ENCODE peak calls at places on chromosomes 5 and 9, in ten cellular contexts. M, C, L, F, J, B, Q, R, O and V are unnamed samples.

GRCh38 chr5:131999991-132000490 is 11.4 kb downstream of the ACSL6 start:
- DNase-seq in M (no peak), C (no peak), L (peak; percentile 27), F (no peak), J (no peak), B (no peak), Q (no peak), R (no peak), O (no peak), V (no peak)

GRCh38 chr9:112705773-112706427 is 12.0 kb downstream of the INIP start:
- DNase-seq in M (no peak), C (peak; percentile 54), L (no peak), F (no peak), J (peak; percentile 22), B (no peak), Q (peak; percentile 83), R (peak; percentile 40), O (peak; percentile 36), V (peak; percentile 78)

GRCh38 chr5:101860563-101860962 is 435.5 kb downstream of the SLCO4C1 start:
- DNase-seq in M (no peak), C (no peak), L (peak; percentile 58), F (no peak), J (no peak), B (no peak), Q (no peak), R (no peak), O (no peak), V (no peak)

GRCh38 chr9:94937214-94937903 is 210.9 kb downstream of the AOPEP start:
- DNase-seq in M (peak; percentile 90), C (peak; percentile 92), L (no peak), F (no peak), J (no peak), B (no peak), Q (peak; percentile 85), R (no peak), O (peak; percentile 98), V (no peak)

GRCh38 chr5:56827043-56827442 is 11.7 kb downstream of the MAP3K1 start:
- DNase-seq in M (peak; percentile 38), C (no peak), L (no peak), F (no peak), J (no peak), B (no peak), Q (no peak), R (peak; percentile 56), O (no peak), V (no peak)

GRCh38 chr9:109036744-109037680 is 23.7 kb upstream of the CTNNAL1 start:
- DNase-seq in M (peak; percentile 50), C (peak; percentile 32), L (no peak), F (no peak), J (no peak), B (no peak), Q (peak; percentile 8), R (peak; percentile 75), O (no peak), V (no peak)

GRCh38 chr5:131720714-131721113 is 76.1 kb downstream of the FNIP1 start:
- DNase-seq in M (no peak), C (peak; percentile 39), L (no peak), F (no peak), J (no peak), B (no peak), Q (peak; percentile 14), R (no peak), O (no peak), V (no peak)

GRCh38 chr9:88791105-88791805 is 200.0 kb upstream of the S1PR3 start:
- DNase-seq in M (peak; percentile 50), C (peak; percentile 90), L (no peak), F (no peak), J (no peak), B (no peak), Q (peak; percentile 75), R (no peak), O (peak; percentile 92), V (no peak)

GRCh38 chr9:71911908-71912325 is 478 bp downstream of the C9orf85 start:
- DNase-seq in M (no peak), C (peak; percentile 72), L (no peak), F (no peak), J (no peak), B (no peak), Q (peak; percentile 54), R (no peak), O (peak; percentile 28), V (no peak)

GRCh38 chr9:137972988-137973470 is 95.4 kb downstream of the CACNA1B start:
- DNase-seq in M (no peak), C (no peak), L (peak; percentile 57), F (no peak), J (no peak), B (no peak), Q (no peak), R (no peak), O (no peak), V (peak; percentile 8)

GRCh38 chr5:55188656-55189380 is 15.8 kb upstream of the CDC20B start:
- DNase-seq in M (peak; percentile 90), C (no peak), L (no peak), F (no peak), J (no peak), B (no peak), Q (no peak), R (no peak), O (no peak), V (no peak)

GRCh38 chr9:35714579-35715252 is 17.3 kb downstream of the TLN1 start:
- DNase-seq in M (no peak), C (no peak), L (no peak), F (no peak), J (no peak), B (no peak), Q (no peak), R (no peak), O (no peak), V (no peak)

GRCh38 chr9:123401879-123402513 is 46.0 kb downstream of the CRB2 start:
- DNase-seq in M (no peak), C (peak; percentile 67), L (no peak), F (no peak), J (peak; percentile 44), B (no peak), Q (peak; percentile 68), R (peak; percentile 39), O (peak; percentile 57), V (peak; percentile 55)

GRCh38 chr5:15008476-15008875 is 136.9 kb upstream of the ANKH start:
- DNase-seq in M (peak; percentile 81), C (peak; percentile 98), L (peak; percentile 92), F (no peak), J (no peak), B (no peak), Q (peak; percentile 81), R (peak; percentile 95), O (peak; percentile 98), V (peak; percentile 26)

GRCh38 chr5:151745071-151745705 is 13.2 kb downstream of the ATOX1 start:
- DNase-seq in M (peak; percentile 87), C (peak; percentile 76), L (no peak), F (no peak), J (no peak), B (no peak), Q (no peak), R (no peak), O (peak; percentile 81), V (peak; percentile 62)

GRCh38 chr5:95962785-95963184 is 1.1 kb upstream of the ELL2 start:
- DNase-seq in M (no peak), C (peak; percentile 45), L (no peak), F (no peak), J (no peak), B (no peak), Q (peak; percentile 72), R (peak; percentile 77), O (no peak), V (no peak)

GRCh38 chr5:141636413-141637265 is at the start of the genes HDAC3 and RELL2:
- DNase-seq in M (peak; percentile 70), C (peak; percentile 92), L (peak; percentile 97), F (peak; percentile 94), J (peak; percentile 79), B (peak; percentile 97), Q (peak; percentile 94), R (peak; percentile 81), O (peak; percentile 83), V (peak; percentile 96)

GRCh38 chr5:81753429-81753828 is 2.5 kb upstream of the SSBP2 start:
- DNase-seq in M (no peak), C (no peak), L (no peak), F (no peak), J (no peak), B (no peak), Q (no peak), R (no peak), O (no peak), V (no peak)

GRCh38 chr5:81752644-81752963 is 1.7 kb upstream of the SSBP2 start:
- DNase-seq in M (no peak), C (no peak), L (no peak), F (no peak), J (no peak), B (no peak), Q (no peak), R (no peak), O (no peak), V (no peak)

GRCh38 chr5:81750308-81751008 is 439 bp downstream of the SSBP2 start:
- DNase-seq in M (no peak), C (no peak), L (peak; percentile 67), F (peak; percentile 42), J (no peak), B (peak; percentile 60), Q (no peak), R (no peak), O (no peak), V (peak; percentile 17)

GRCh38 chr5:81751009-81751835 is at the start of gene SSBP2:
- DNase-seq in M (peak; percentile 87), C (peak; percentile 100), L (peak; percentile 99), F (peak; percentile 99), J (peak; percentile 94), B (peak; percentile 100), Q (peak; percentile 99), R (peak; percentile 69), O (peak; percentile 98), V (peak; percentile 99)

GRCh38 chr5:81751836-81752643 is 1.1 kb upstream of the SSBP2 start:
- DNase-seq in M (no peak), C (peak; percentile 21), L (no peak), F (no peak), J (no peak), B (no peak), Q (no peak), R (no peak), O (no peak), V (peak; percentile 55)
- H3K4me1 ChIP-seq in M (peaks cover 38% of the 10 kb centered on the region), C (peaks cover 38% of the 10 kb centered on the region), L (peaks cover 27% of the 10 kb centered on the region), F (peaks cover 17% of the 10 kb centered on the region), J (peaks cover 3% of the 10 kb centered on the region), B (peaks cover 17% of the 10 kb centered on the region), Q (peaks cover 69% of the 10 kb centered on the region), R (no peaks in the 10 kb centered on the region), O (peaks cover 4% of the 10 kb centered on the region), V (peaks cover 14% of the 10 kb centered on the region)

GRCh38 chr5:126472538-126472889 is 49.3 kb downstream of the GRAMD2B start:
- DNase-seq in M (no peak), C (no peak), L (no peak), F (no peak), J (no peak), B (no peak), Q (no peak), R (no peak), O (no peak), V (no peak)
- H3K4me1 ChIP-seq in M (peaks cover 19% of the 10 kb centered on the region), C (no peaks in the 10 kb centered on the region), L (no peaks in the 10 kb centered on the region), F (no peaks in the 10 kb centered on the region), J (no peaks in the 10 kb centered on the region), B (no peaks in the 10 kb centered on the region), Q (no peaks in the 10 kb centered on the region), R (peaks cover 40% of the 10 kb centered on the region), O (peaks cover 14% of the 10 kb centered on the region), V (peaks cover 6% of the 10 kb centered on the region)

GRCh38 chr5:172417130-172417802 is 37.1 kb downstream of the SH3PXD2B start:
- DNase-seq in M (no peak), C (no peak), L (no peak), F (no peak), J (no peak), B (no peak), Q (no peak), R (no peak), O (no peak), V (no peak)
- H3K4me1 ChIP-seq in M (peaks cover 47% of the 10 kb centered on the region), C (no peaks in the 10 kb centered on the region), L (peaks cover 65% of the 10 kb centered on the region), F (no peaks in the 10 kb centered on the region), J (peaks cover 14% of the 10 kb centered on the region), B (no peaks in the 10 kb centered on the region), Q (peaks cover 42% of the 10 kb centered on the region), R (peaks cover 81% of the 10 kb centered on the region), O (peaks cover 37% of the 10 kb centered on the region), V (peaks cover 74% of the 10 kb centered on the region)

GRCh38 chr5:177087707-177088005 is 941 bp downstream of the FGFR4 start:
- DNase-seq in M (no peak), C (no peak), L (no peak), F (no peak), J (no peak), B (no peak), Q (no peak), R (no peak), O (no peak), V (no peak)
- H3K4me1 ChIP-seq in M (no peaks in the 10 kb centered on the region), C (no peaks in the 10 kb centered on the region), L (peaks cover 17% of the 10 kb centered on the region), F (peaks cover 8% of the 10 kb centered on the region), J (peaks cover 16% of the 10 kb centered on the region), B (peaks cover 10% of the 10 kb centered on the region), Q (peaks cover 22% of the 10 kb centered on the region), R (peaks cover 74% of the 10 kb centered on the region), O (peaks cover 9% of the 10 kb centered on the region), V (peaks cover 15% of the 10 kb centered on the region)